ENCODE peak calls at places on chromosomes 6 and 20, in five cellular contexts. H is PC-3, E is GM10248, T is fibroblast of mammary gland, C is glutamatergic neuron. B is an unnamed sample.

GRCh38 chr6:49145280-49145679 is 317.8 kb downstream of the MMUT start:
- DNase-seq in H (no peak), E (no peak), T (no peak), C (no peak), B (no peak)

GRCh38 chr20:60105404-60105803 is 147.2 kb downstream of the CDH26 start:
- DNase-seq in H (no peak), E (no peak), T (no peak), C (no peak), B (no peak)

GRCh38 chr20:20143646-20144045 is 91.3 kb downstream of the CFAP61 start:
- DNase-seq in H (no peak), E (no peak), T (no peak), C (no peak), B (no peak)

GRCh38 chr6:124792386-124792785 is 169.9 kb upstream of the RNF217 start:
- DNase-seq in H (peak), E (no peak), T (no peak), C (no peak), B (no peak)

GRCh38 chr20:3209023-3209945 is at the start of gene ITPA:
- DNase-seq in H (peak), E (peak), T (peak), C (peak), B (peak)

GRCh38 chr6:47698342-47698787 is at the start of gene ADGRF4:
- DNase-seq in H (peak), E (no peak), T (peak), C (no peak), B (no peak)

GRCh38 chr20:15491564-15491963 is 1081.7 kb downstream of the KIF16B start:
- DNase-seq in H (peak), E (no peak), T (no peak), C (no peak), B (no peak)

GRCh38 chr6:165841153-165841558 is 178.1 kb upstream of the PDE10A start:
- DNase-seq in H (no peak), E (no peak), T (no peak), C (no peak), B (no peak)

GRCh38 chr20:52105573-52106422 is 85.8 kb downstream of the ZFP64 start:
- DNase-seq in H (peak), E (no peak), T (peak), C (peak), B (no peak)

GRCh38 chr6:37170273-37171140 is 555 bp downstream of the PIM1 start:
- DNase-seq in H (peak), E (peak), T (no peak), C (peak), B (peak)
- TF ChIP-seq CTCF in H (peak), E (peak), T (no peak), C (peak), B (peak)

GRCh38 chr6:129621252-129621651 is 88.7 kb downstream of the ARHGAP18 start:
- DNase-seq in H (peak), E (no peak), T (peak), C (no peak), B (no peak)
- TF ChIP-seq CTCF in H (peak), E (peak), T (peak), C (peak), B (peak)

GRCh38 chr20:673606-674005 is 2.0 kb downstream of the SCRT2 start:
- DNase-seq in H (no peak), E (no peak), T (no peak), C (no peak), B (no peak)
- TF ChIP-seq CTCF in H (no peak), E (no peak), T (no peak), C (no peak), B (no peak)

GRCh38 chr20:57671662-57672061 is 38.2 kb downstream of the PMEPA1 start:
- DNase-seq in H (peak), E (no peak), T (no peak), C (no peak), B (no peak)
- TF ChIP-seq CTCF in H (peak), E (no peak), T (no peak), C (no peak), B (no peak)

B was measured in GM13977.